ENCODE peak calls at places on chromosomes 12 and 14, in ten cellular contexts. One of them, this sample, is unnamed.

GRCh38 chr14:68033533-68033932 is 214.0 kb downstream of the RAD51B start:
- DNase-seq in endothelial cell: no peak
- DNase-seq in GM06990: no peak
- DNase-seq in Calu3: no peak
- DNase-seq in GM12864: no peak
- DNase-seq in AG09319: no peak
- DNase-seq in fibroblast of lung: no peak
- DNase-seq in left ventricle myocardium inferior: no peak
- DNase-seq in WERI-Rb-1: no peak
- DNase-seq in heart right ventricle: no peak
- DNase-seq in this sample: no peak

GRCh38 chr12:132561784-132562156 is 48.6 kb downstream of the LRCOL1 start:
- DNase-seq in endothelial cell: peak; percentile 50
- DNase-seq in GM06990: peak; percentile 35
- DNase-seq in Calu3: peak; percentile 84
- DNase-seq in GM12864: no peak
- DNase-seq in AG09319: no peak
- DNase-seq in fibroblast of lung: no peak
- DNase-seq in left ventricle myocardium inferior: no peak
- DNase-seq in WERI-Rb-1: peak; percentile 62
- DNase-seq in heart right ventricle: no peak
- DNase-seq in this sample: no peak

GRCh38 chr12:123041042-123041531 is 60.6 kb downstream of the ARL6IP4 start:
- DNase-seq in endothelial cell: no peak
- DNase-seq in GM06990: no peak
- DNase-seq in Calu3: no peak
- DNase-seq in GM12864: no peak
- DNase-seq in AG09319: no peak
- DNase-seq in fibroblast of lung: no peak
- DNase-seq in left ventricle myocardium inferior: no peak
- DNase-seq in WERI-Rb-1: peak; percentile 60
- DNase-seq in heart right ventricle: no peak
- DNase-seq in this sample: no peak

GRCh38 chr14:36663404-36664321 is 2.0 kb downstream of the PAX9 start:
- DNase-seq in endothelial cell: no peak
- DNase-seq in GM06990: no peak
- DNase-seq in Calu3: no peak
- DNase-seq in GM12864: no peak
- DNase-seq in AG09319: no peak
- DNase-seq in fibroblast of lung: no peak
- DNase-seq in left ventricle myocardium inferior: no peak
- DNase-seq in WERI-Rb-1: no peak
- DNase-seq in heart right ventricle: no peak
- DNase-seq in this sample: no peak

GRCh38 chr14:29930283-29930682 is 2.6 kb upstream of the PRKD1 start:
- DNase-seq in endothelial cell: no peak
- DNase-seq in GM06990: no peak
- DNase-seq in Calu3: no peak
- DNase-seq in GM12864: no peak
- DNase-seq in AG09319: no peak
- DNase-seq in fibroblast of lung: peak; percentile 35
- DNase-seq in left ventricle myocardium inferior: no peak
- DNase-seq in WERI-Rb-1: no peak
- DNase-seq in heart right ventricle: no peak
- DNase-seq in this sample: no peak

GRCh38 chr14:95402612-95403011 is 82.9 kb upstream of the CLMN start:
- DNase-seq in endothelial cell: no peak
- DNase-seq in GM06990: no peak
- DNase-seq in Calu3: no peak
- DNase-seq in GM12864: no peak
- DNase-seq in AG09319: no peak
- DNase-seq in fibroblast of lung: no peak
- DNase-seq in left ventricle myocardium inferior: no peak
- DNase-seq in WERI-Rb-1: no peak
- DNase-seq in heart right ventricle: no peak
- DNase-seq in this sample: no peak

GRCh38 chr14:96098999-96099335 is 59.8 kb downstream of the C14orf132 start:
- DNase-seq in endothelial cell: no peak
- DNase-seq in GM06990: no peak
- DNase-seq in Calu3: no peak
- DNase-seq in GM12864: no peak
- DNase-seq in AG09319: no peak
- DNase-seq in fibroblast of lung: no peak
- DNase-seq in left ventricle myocardium inferior: no peak
- DNase-seq in WERI-Rb-1: no peak
- DNase-seq in heart right ventricle: no peak
- DNase-seq in this sample: no peak

GRCh38 chr12:54306925-54307731 is 6.3 kb upstream of the NFE2 start:
- DNase-seq in endothelial cell: no peak
- DNase-seq in GM06990: no peak
- DNase-seq in Calu3: peak; percentile 98
- DNase-seq in GM12864: no peak
- DNase-seq in AG09319: peak; percentile 42
- DNase-seq in fibroblast of lung: peak; percentile 67
- DNase-seq in left ventricle myocardium inferior: peak; percentile 79
- DNase-seq in WERI-Rb-1: no peak
- DNase-seq in heart right ventricle: peak; percentile 71
- DNase-seq in this sample: no peak

GRCh38 chr12:41419151-41419893 is 231.2 kb downstream of the PDZRN4 start:
- DNase-seq in endothelial cell: no peak
- DNase-seq in GM06990: no peak
- DNase-seq in Calu3: no peak
- DNase-seq in GM12864: no peak
- DNase-seq in AG09319: no peak
- DNase-seq in fibroblast of lung: no peak
- DNase-seq in left ventricle myocardium inferior: no peak
- DNase-seq in WERI-Rb-1: peak; percentile 93
- DNase-seq in heart right ventricle: no peak
- DNase-seq in this sample: no peak

GRCh38 chr14:22097072-22097471 is 423.5 kb upstream of the OR4E1 start:
- DNase-seq in endothelial cell: no peak
- DNase-seq in GM06990: no peak
- DNase-seq in Calu3: no peak
- DNase-seq in GM12864: no peak
- DNase-seq in AG09319: no peak
- DNase-seq in fibroblast of lung: no peak
- DNase-seq in left ventricle myocardium inferior: no peak
- DNase-seq in WERI-Rb-1: no peak
- DNase-seq in heart right ventricle: no peak
- DNase-seq in this sample: no peak

DNA sequence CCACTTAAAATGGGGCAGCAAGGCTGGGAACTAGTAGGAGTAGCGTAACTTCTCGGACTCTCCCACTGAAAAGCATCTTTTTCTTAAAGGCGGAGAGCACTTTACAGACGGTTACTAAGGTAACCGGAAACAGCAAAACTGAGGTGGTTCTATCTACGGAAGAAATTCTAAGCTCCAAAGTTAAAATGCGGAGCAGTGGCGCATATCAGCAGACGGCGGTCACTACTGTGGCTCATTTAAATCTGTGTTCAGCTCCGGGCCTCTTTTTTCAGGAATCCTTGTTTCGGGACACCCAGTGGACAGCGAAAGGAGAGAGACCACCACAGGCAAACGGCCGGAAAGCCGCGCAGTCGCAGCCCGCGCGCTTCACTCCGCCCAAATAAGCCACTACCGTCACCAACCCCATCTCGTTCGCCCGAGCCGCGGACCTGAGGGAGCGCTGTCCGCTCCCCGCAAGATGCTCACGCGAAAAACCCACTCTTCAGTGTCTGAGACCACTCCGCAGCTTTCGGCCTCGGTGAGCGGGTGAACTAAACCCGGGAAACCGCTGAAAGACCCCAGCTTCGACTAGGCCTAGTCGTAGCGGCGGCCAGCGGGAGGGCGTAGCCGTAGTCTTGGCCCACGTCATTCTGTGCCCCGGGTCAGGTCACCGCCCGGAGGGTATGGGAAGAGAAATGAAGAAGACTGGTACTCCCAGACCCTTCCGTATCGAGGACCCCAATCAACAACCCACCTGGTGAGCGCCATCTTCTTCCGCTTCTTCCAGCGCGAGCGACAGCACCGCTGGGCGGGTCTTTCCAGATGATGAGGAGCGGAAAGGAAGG is at the start of gene SNW1:
- DNase-seq in endothelial cell: peak; percentile 81
- DNase-seq in GM06990: peak; percentile 86
- DNase-seq in Calu3: peak; percentile 88
- DNase-seq in GM12864: no peak
- DNase-seq in AG09319: peak; percentile 85
- DNase-seq in fibroblast of lung: peak; percentile 61
- DNase-seq in left ventricle myocardium inferior: peak; percentile 91
- DNase-seq in WERI-Rb-1: peak; percentile 93
- DNase-seq in heart right ventricle: peak; percentile 90
- DNase-seq in this sample: peak; percentile 90
- TF ChIP-seq CTCF in endothelial cell: no peak
- TF ChIP-seq CTCF in GM06990: no peak
- TF ChIP-seq CTCF in Calu3: no peak
- TF ChIP-seq CTCF in GM12864: no peak
- TF ChIP-seq CTCF in AG09319: no peak
- TF ChIP-seq CTCF in fibroblast of lung: no peak
- TF ChIP-seq CTCF in left ventricle myocardium inferior: peak; percentile 8
- TF ChIP-seq CTCF in WERI-Rb-1: no peak
- TF ChIP-seq CTCF in heart right ventricle: no peak
- TF ChIP-seq CTCF in this sample: peak; percentile 20

GRCh38 chr12:64678248-64678647 is 68.0 kb downstream of the RASSF3 start:
- DNase-seq in endothelial cell: no peak
- DNase-seq in GM06990: no peak
- DNase-seq in Calu3: peak; percentile 56
- DNase-seq in GM12864: no peak
- DNase-seq in AG09319: no peak
- DNase-seq in fibroblast of lung: no peak
- DNase-seq in left ventricle myocardium inferior: no peak
- DNase-seq in WERI-Rb-1: no peak
- DNase-seq in heart right ventricle: no peak
- DNase-seq in this sample: no peak
- TF ChIP-seq CTCF in endothelial cell: no peak
- TF ChIP-seq CTCF in GM06990: peak; percentile 43
- TF ChIP-seq CTCF in Calu3: peak; percentile 24
- TF ChIP-seq CTCF in GM12864: peak; percentile 48
- TF ChIP-seq CTCF in AG09319: no peak
- TF ChIP-seq CTCF in fibroblast of lung: no peak
- TF ChIP-seq CTCF in left ventricle myocardium inferior: no peak
- TF ChIP-seq CTCF in WERI-Rb-1: peak; percentile 37
- TF ChIP-seq CTCF in heart right ventricle: no peak
- TF ChIP-seq CTCF in this sample: peak; percentile 39

GRCh38 chr14:33566082-33566481 is 384.8 kb downstream of the EGLN3 start:
- DNase-seq in endothelial cell: no peak
- DNase-seq in GM06990: no peak
- DNase-seq in Calu3: no peak
- DNase-seq in GM12864: no peak
- DNase-seq in AG09319: no peak
- DNase-seq in fibroblast of lung: no peak
- DNase-seq in left ventricle myocardium inferior: no peak
- DNase-seq in WERI-Rb-1: no peak
- DNase-seq in heart right ventricle: no peak
- DNase-seq in this sample: no peak

GRCh38 chr14:33569844-33570716 is 380.8 kb downstream of the EGLN3 start:
- DNase-seq in endothelial cell: no peak
- DNase-seq in GM06990: no peak
- DNase-seq in Calu3: no peak
- DNase-seq in GM12864: no peak
- DNase-seq in AG09319: no peak
- DNase-seq in fibroblast of lung: peak; percentile 44
- DNase-seq in left ventricle myocardium inferior: no peak
- DNase-seq in WERI-Rb-1: no peak
- DNase-seq in heart right ventricle: no peak
- DNase-seq in this sample: no peak

GRCh38 chr14:33568935-33569579 is 381.8 kb downstream of the EGLN3 start:
- DNase-seq in endothelial cell: no peak
- DNase-seq in GM06990: no peak
- DNase-seq in Calu3: no peak
- DNase-seq in GM12864: no peak
- DNase-seq in AG09319: no peak
- DNase-seq in fibroblast of lung: peak; percentile 20
- DNase-seq in left ventricle myocardium inferior: no peak
- DNase-seq in WERI-Rb-1: no peak
- DNase-seq in heart right ventricle: no peak
- DNase-seq in this sample: no peak

GRCh38 chr14:33567003-33567735 is 383.7 kb downstream of the EGLN3 start:
- DNase-seq in endothelial cell: no peak
- DNase-seq in GM06990: no peak
- DNase-seq in Calu3: no peak
- DNase-seq in GM12864: no peak
- DNase-seq in AG09319: no peak
- DNase-seq in fibroblast of lung: no peak
- DNase-seq in left ventricle myocardium inferior: no peak
- DNase-seq in WERI-Rb-1: no peak
- DNase-seq in heart right ventricle: no peak
- DNase-seq in this sample: no peak

DNA sequence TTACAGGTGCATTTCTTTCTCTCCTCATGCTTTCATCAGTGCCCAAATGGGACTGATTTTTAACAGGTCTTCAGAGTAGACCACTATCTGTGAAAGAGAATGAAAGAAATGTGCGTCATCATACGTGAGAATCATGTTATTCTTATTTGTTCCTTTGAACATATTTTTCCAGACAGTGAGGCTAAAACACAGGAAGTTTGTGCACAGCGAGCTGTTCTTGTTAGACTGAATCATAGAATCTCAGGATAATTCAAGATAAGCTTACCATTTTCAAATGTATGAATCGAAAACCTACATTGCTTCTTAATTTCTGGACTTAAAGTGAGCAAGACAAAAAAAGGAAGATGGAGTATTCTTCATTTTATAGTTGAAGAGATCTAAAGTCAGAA is 383.1 kb downstream of the EGLN3 start:
- DNase-seq in endothelial cell: no peak
- DNase-seq in GM06990: no peak
- DNase-seq in Calu3: no peak
- DNase-seq in GM12864: no peak
- DNase-seq in AG09319: no peak
- DNase-seq in fibroblast of lung: peak; percentile 15
- DNase-seq in left ventricle myocardium inferior: no peak
- DNase-seq in WERI-Rb-1: no peak
- DNase-seq in heart right ventricle: no peak
- DNase-seq in this sample: no peak
- TF ChIP-seq CTCF in endothelial cell: no peak
- TF ChIP-seq CTCF in GM06990: no peak
- TF ChIP-seq CTCF in Calu3: no peak
- TF ChIP-seq CTCF in GM12864: no peak
- TF ChIP-seq CTCF in AG09319: no peak
- TF ChIP-seq CTCF in fibroblast of lung: no peak
- TF ChIP-seq CTCF in left ventricle myocardium inferior: no peak
- TF ChIP-seq CTCF in WERI-Rb-1: no peak
- TF ChIP-seq CTCF in heart right ventricle: no peak
- TF ChIP-seq CTCF in this sample: no peak

DNA sequence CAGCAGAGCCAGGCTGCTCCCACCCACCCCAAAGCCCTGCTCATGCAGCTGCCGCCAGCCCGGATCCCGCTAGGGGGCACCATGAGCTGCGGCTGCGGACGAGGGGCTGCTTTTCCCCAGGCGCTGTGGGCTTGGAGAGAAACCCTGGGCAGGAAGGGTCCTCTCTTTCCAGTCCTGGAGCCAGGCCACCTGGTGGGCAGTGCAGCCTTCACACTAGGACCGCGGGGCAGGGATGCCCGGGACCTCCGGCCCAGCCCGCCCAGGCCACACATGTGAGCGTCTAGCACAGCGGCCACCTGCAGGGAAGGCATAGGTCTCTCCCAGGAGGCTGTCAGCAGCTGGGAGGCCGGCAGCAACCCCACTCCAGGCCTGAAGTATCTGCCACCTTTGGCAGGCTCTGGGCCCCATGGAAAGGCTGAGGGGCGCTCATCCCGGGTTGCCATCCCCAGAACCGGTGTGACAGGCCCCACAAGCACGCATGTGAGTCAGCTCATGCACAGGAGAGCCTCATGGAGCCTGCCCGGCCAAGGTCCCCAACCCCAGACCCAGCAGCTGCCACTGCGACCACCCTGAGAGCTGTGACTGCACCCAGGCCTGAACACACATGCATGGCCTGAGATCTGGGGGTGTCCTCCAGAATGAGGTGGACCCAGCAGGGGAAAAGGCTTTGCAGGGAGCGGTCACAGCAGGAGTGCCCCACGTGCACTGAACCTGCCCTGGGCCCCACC is 280.0 kb upstream of the RTL1 start:
- DNase-seq in endothelial cell: peak; percentile 90
- DNase-seq in GM06990: no peak
- DNase-seq in Calu3: peak; percentile 22
- DNase-seq in GM12864: no peak
- DNase-seq in AG09319: no peak
- DNase-seq in fibroblast of lung: peak; percentile 5
- DNase-seq in left ventricle myocardium inferior: no peak
- DNase-seq in WERI-Rb-1: peak; percentile 28
- DNase-seq in heart right ventricle: no peak
- DNase-seq in this sample: peak; percentile 77
- TF ChIP-seq CTCF in endothelial cell: peak; percentile 70
- TF ChIP-seq CTCF in GM06990: no peak
- TF ChIP-seq CTCF in Calu3: no peak
- TF ChIP-seq CTCF in GM12864: no peak
- TF ChIP-seq CTCF in AG09319: no peak
- TF ChIP-seq CTCF in fibroblast of lung: peak; percentile 18
- TF ChIP-seq CTCF in left ventricle myocardium inferior: peak; percentile 26
- TF ChIP-seq CTCF in WERI-Rb-1: peak; percentile 70
- TF ChIP-seq CTCF in heart right ventricle: peak; percentile 15
- TF ChIP-seq CTCF in this sample: peak; percentile 78

This sample was measured in type B pancreatic cell.